ENCODE peak calls at places on chromosomes 16 and 17, in seven cellular contexts. W is HCT116, N is right atrium auricular region, E is PC-3, H is GM12878, U is neural progenitor cell, I is psoas muscle. F is an unnamed sample. For H3K36me3, the result is how much of the 10 kb centered on the place peaks cover.

GRCh38 chr17:58312824-58313223 is 15.8 kb downstream of the TSPOAP1 start:
- DNase-seq in H (no peak), W (no peak), N (no peak), E (peak), U (no peak), I (no peak), F (no peak)

GRCh38 chr16:73887895-73888294 is 408.7 kb upstream of the PSMD7 start:
- DNase-seq in E (no peak), H (no peak), N (no peak), U (no peak), W (no peak), I (no peak), F (no peak)

GRCh38 chr17:27481327-27481726 is 25.1 kb downstream of the KSR1 start:
- DNase-seq in N (no peak), U (no peak), E (no peak), I (no peak), H (no peak), W (no peak), F (no peak)

GRCh38 chr16:80577485-80578280 is 36.9 kb downstream of the DYNLRB2 start:
- DNase-seq in E (no peak), N (no peak), H (no peak), W (no peak), U (no peak), I (no peak), F (no peak)

GRCh38 chr16:28596840-28597691 is at the start of gene SULT1A2:
- DNase-seq in U (peak), H (no peak), E (no peak), I (no peak), N (no peak), W (peak), F (no peak)

GRCh38 chr16:7509919-7510705 is 177.5 kb downstream of the RBFOX1 start:
- DNase-seq in U (no peak), N (no peak), W (no peak), E (no peak), I (no peak), H (no peak), F (no peak)

GRCh38 chr17:65297916-65298315 is 160.7 kb downstream of the RGS9 start:
- DNase-seq in W (no peak), N (no peak), I (no peak), U (no peak), E (no peak), H (no peak), F (no peak)

GRCh38 chr17:64544742-64545141 is 38.0 kb downstream of the CEP95 start:
- DNase-seq in W (no peak), I (no peak), E (no peak), N (no peak), U (no peak), H (no peak), F (no peak)

GRCh38 chr17:8979715-8980114 is 14.2 kb upstream of the PIK3R5 start:
- DNase-seq in N (no peak), U (no peak), H (no peak), E (no peak), W (no peak), I (no peak), F (no peak)

GRCh38 chr17:29291163-29291752 is 2.7 kb downstream of the NUFIP2 start:
- DNase-seq in H (peak), U (peak), N (no peak), E (peak), W (peak), I (no peak), F (no peak)

GRCh38 chr17:21239680-21240374 is 13.4 kb downstream of the NATD1 start:
- DNase-seq in W (no peak), I (no peak), N (no peak), E (peak), H (no peak), U (peak), F (no peak)

GRCh38 chr17:59901604-59902003 is 8.7 kb downstream of the RPS6KB1 start:
- DNase-seq in E (no peak), W (no peak), H (no peak), U (no peak), I (no peak), N (no peak), F (no peak)

GRCh38 chr17:47335101-47335936 is 11.6 kb downstream of the EFCAB13 start:
- DNase-seq in E (no peak), I (no peak), U (no peak), W (no peak), N (no peak), H (no peak), F (no peak)

GRCh38 chr16:61083711-61084110 is 952.5 kb downstream of the CDH8 start:
- DNase-seq in U (no peak), I (no peak), E (no peak), N (no peak), H (no peak), W (no peak), F (no peak)

GRCh38 chr16:12392585-12393089 is 411.1 kb downstream of the CPPED1 start:
- DNase-seq in N (no peak), I (no peak), U (no peak), E (no peak), W (no peak), H (no peak), F (no peak)

GRCh38 chr16:53768593-53768992 is 64.6 kb downstream of the FTO start:
- DNase-seq in W (peak), I (no peak), E (peak), H (no peak), N (no peak), U (no peak), F (no peak)

GRCh38 chr16:81483970-81484595 is 39.5 kb downstream of the CMIP start:
- DNase-seq in H (no peak), U (no peak), N (no peak), I (peak), W (no peak), E (no peak), F (no peak)

GRCh38 chr17:31877341-31877740 is 18.3 kb upstream of the COPRS start:
- DNase-seq in H (no peak), I (no peak), N (no peak), W (no peak), U (no peak), E (no peak), F (no peak)

GRCh38 chr16:59543641-59544040 is 809.5 kb upstream of the GOT2 start:
- DNase-seq in W (no peak), N (no peak), U (no peak), I (no peak), H (no peak), E (peak), F (no peak)

GRCh38 chr16:16133943-16134604 is 89.2 kb downstream of the ABCC6 start:
- DNase-seq in E (no peak), I (no peak), W (no peak), H (no peak), N (no peak), U (no peak), F (no peak)

GRCh38 chr17:19306160-19307111 is 56.1 kb downstream of the B9D1 start:
- DNase-seq in N (no peak), E (no peak), U (no peak), W (no peak), I (no peak), H (peak), F (no peak)

GRCh38 chr17:11618861-11619566 is 20.7 kb downstream of the DNAH9 start:
- DNase-seq in N (no peak), I (no peak), E (peak), W (no peak), U (no peak), H (no peak), F (no peak)

GRCh38 chr17:81400154-81400938 is 5.1 kb downstream of the BAHCC1 start:
- DNase-seq in E (peak), N (no peak), I (peak), U (peak), W (no peak), H (no peak), F (no peak)

GRCh38 chr16:28873543-28874201 is 4.6 kb upstream of the ATP2A1 start:
- DNase-seq in N (no peak), E (peak), W (no peak), U (peak), H (no peak), I (peak), F (no peak)

GRCh38 chr17:57747221-57748017 is 2.3 kb upstream of the CCDC182 start:
- DNase-seq in W (peak), E (peak), I (no peak), U (peak), N (peak), H (no peak), F (peak)

GRCh38 chr17:17599965-17600364 is 8.5 kb upstream of the PEMT start:
- DNase-seq in I (no peak), N (no peak), H (no peak), U (no peak), E (no peak), W (no peak), F (no peak)

GRCh38 chr16:61820820-61821219 is 215.4 kb downstream of the CDH8 start:
- DNase-seq in U (no peak), N (no peak), H (no peak), I (no peak), W (no peak), E (peak), F (no peak)

GRCh38 chr16:20830372-20830771 is 24.0 kb downstream of the REXO5 start:
- DNase-seq in I (no peak), E (no peak), N (no peak), W (no peak), H (no peak), U (no peak), F (no peak)

GRCh38 chr17:17749921-17750320 is 68.7 kb downstream of the RAI1 start:
- DNase-seq in E (peak), H (peak), N (no peak), W (peak), U (peak), I (no peak), F (peak)

GRCh38 chr17:32746698-32747097 is 130.2 kb downstream of the MYO1D start:
- DNase-seq in H (no peak), E (peak), W (no peak), N (no peak), U (no peak), I (no peak), F (no peak)

GRCh38 chr17:28569446-28569845 is 1.9 kb downstream of the PIGS start:
- DNase-seq in I (no peak), U (no peak), N (no peak), H (no peak), E (no peak), W (no peak), F (no peak)

GRCh38 chr17:59800530-59800942 is 92.2 kb downstream of the TUBD1 start:
- DNase-seq in H (no peak), W (peak), I (no peak), U (no peak), N (no peak), E (peak), F (no peak)

GRCh38 chr17:81733507-81734404 is 21.7 kb downstream of the SLC25A10 start:
- DNase-seq in H (no peak), I (peak), W (peak), U (peak), E (peak), N (peak), F (no peak)

GRCh38 chr17:74153456-74153810 is 50.0 kb upstream of the RPL38 start:
- DNase-seq in U (no peak), W (no peak), N (no peak), H (no peak), I (no peak), E (no peak), F (no peak)

GRCh38 chr16:47004652-47005051 is 31.2 kb upstream of the DNAJA2 start:
- DNase-seq in E (no peak), U (no peak), I (no peak), N (no peak), H (no peak), W (no peak), F (no peak)

GRCh38 chr17:44383861-44384260 is 5.6 kb downstream of the ITGA2B start:
- DNase-seq in W (no peak), N (no peak), H (no peak), E (no peak), I (no peak), U (no peak), F (no peak)

DNA sequence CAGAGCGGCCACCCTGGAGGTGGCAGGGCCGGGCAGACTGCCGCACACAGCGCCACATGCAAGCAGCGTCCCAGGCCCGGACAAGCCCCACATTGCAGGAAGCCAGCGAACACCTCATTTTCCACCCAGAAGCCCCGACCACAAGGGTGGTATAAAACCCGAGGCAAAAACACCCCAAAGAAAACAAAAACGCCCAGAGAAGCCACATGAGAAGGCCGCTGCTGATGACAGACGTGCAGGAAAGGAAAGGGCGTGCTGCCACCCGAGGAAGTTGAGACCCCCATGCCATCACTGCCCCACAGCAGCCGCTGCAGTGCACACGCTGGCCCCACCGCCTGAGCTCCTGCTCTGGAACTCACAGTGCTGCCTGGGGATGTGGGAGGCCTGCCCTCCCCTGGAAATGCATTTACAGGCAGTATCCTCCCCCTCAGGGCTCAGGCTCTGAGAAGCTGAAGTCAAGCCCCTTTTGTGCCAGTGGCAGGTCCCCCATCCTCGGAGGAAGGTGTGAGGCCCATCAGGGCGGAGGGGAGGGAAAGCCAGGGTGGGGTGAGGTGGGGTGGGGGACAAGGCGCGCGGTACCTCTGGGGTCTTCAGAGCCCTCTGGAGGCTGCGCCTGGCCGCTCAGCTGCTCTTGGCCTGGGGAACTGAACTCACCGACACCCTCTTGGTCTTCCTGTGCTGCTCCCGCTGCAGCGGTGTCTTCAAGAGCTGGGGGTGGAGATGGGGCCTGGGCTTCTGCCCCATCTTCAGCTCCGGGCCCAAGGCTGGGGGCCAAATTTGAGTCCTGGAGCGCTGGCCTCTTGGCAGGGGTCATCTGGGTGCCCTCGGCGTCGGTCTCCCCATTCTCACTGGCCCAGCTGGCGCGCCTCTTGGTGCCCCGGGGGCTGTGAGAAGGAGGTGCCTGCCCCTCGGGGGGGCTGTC is 62.0 kb downstream of the IL21R start:
- DNase-seq in I (no peak), N (no peak), W (no peak), E (no peak), U (no peak), H (no peak), F (no peak)
- H3K36me3 ChIP-seq in I (under half), N (half or more), W (under half), E (under half), U (under half), H (under half), F (under half)

GRCh38 chr17:76791053-76791980 is 53.4 kb downstream of the MFSD11 start:
- DNase-seq in N (no peak), H (peak), U (no peak), W (no peak), E (peak), I (no peak), F (no peak)
- H3K4me3 ChIP-seq in N (no peak), H (no peak), U (no peak), W (peak), E (peak), I (no peak), F (no peak)

DNA sequence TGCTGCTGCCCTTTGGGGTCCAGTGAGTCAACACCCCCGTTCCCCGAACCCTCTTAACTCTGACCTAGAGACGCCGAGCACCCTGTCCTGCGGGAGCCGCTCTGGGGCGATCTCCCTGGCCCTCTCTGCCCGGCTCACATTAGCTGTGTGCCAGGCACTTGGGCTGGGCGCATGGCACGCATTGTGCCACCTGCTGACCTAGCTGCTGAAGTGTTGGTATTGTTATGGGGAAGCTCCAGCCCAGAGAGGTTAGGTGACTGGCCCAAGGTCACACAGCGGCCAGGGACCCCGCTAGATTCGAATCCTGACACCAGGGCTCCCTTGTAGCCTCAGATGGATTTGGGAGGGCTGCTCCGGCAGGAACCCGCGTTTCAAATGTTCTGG is 1.1 kb downstream of the HSD17B1 start:
- DNase-seq in I (peak), W (no peak), U (no peak), E (peak), H (no peak), N (no peak), F (no peak)
- H3K27ac ChIP-seq in I (peak), W (peak), U (no peak), E (no peak), H (peak), N (peak), F (no peak)

GRCh38 chr16:966035-966434 is 4.7 kb downstream of the LMF1 start:
- DNase-seq in I (no peak), N (no peak), H (no peak), U (no peak), E (no peak), W (no peak), F (no peak)
- H3K36me3 ChIP-seq in I (under half), N (under half), H (under half), U (under half), E (under half), W (under half), F (under half)

GRCh38 chr16:88632587-88632930 is 5.8 kb upstream of the IL17C start:
- DNase-seq in W (no peak), E (no peak), U (no peak), H (no peak), I (no peak), N (no peak), F (no peak)

GRCh38 chr16:88631920-88632586 is 6.3 kb upstream of the IL17C start:
- DNase-seq in H (no peak), E (no peak), I (no peak), W (no peak), U (no peak), N (no peak), F (no peak)

GRCh38 chr16:88634141-88634993 is 4.0 kb upstream of the IL17C start:
- DNase-seq in U (peak), W (no peak), E (no peak), H (peak), I (no peak), N (no peak), F (no peak)

GRCh38 chr16:88634994-88635670 is 3.2 kb upstream of the IL17C start:
- DNase-seq in H (no peak), U (no peak), I (no peak), E (no peak), N (no peak), W (no peak), F (no peak)

DNA sequence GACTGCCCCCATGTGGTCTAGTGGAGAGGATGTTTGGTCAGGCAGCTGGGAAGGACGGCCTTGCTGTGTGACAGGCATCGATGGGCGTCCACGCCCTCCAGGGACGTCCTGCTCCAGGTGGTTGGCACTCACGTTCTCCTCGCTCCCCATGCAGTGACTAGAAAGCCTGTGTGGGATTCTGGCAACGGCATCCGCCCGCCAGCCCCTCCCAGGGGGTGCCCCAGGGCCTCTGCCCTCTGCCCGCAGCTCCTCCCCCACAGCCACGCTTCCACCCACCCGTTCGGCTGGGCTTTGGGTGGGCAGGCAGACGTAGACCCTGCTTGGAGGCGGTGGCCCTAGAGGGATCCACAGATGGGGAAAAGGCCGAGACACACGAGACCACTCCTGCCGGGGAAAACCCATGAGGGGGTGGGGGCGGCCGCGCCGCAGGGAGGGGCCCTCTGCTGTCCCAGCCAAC is 4.7 kb upstream of the IL17C start:
- DNase-seq in H (peak), W (no peak), U (peak), E (no peak), N (no peak), I (no peak), F (no peak)
- H3K4me3 ChIP-seq in H (peak), W (no peak), U (peak), E (no peak), N (no peak), I (peak), F (peak)

DNA sequence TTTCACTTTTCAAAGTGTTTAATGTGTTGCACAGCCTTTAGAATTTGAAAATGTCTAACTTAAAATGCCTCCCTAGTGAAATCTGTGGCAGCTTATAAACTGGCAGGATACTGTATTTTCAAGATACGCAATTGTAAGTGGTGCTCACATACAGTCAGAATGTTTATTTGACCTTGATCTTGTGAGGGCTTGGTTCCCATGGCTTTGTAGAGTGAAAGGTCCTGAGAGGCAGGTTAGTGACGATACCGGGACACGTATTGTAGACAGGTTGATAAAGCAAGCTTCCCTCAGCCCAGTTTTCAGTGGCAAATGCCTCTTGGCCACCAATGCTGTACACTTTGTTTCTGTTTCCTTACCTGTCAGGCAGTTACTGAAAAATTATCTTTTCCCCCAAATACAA is 426.6 kb downstream of the MAF start:
- DNase-seq in I (no peak), H (no peak), N (no peak), E (no peak), W (no peak), U (no peak), F (no peak)
- H3K27ac ChIP-seq in I (no peak), H (no peak), N (no peak), E (no peak), W (no peak), U (no peak), F (no peak)

DNA sequence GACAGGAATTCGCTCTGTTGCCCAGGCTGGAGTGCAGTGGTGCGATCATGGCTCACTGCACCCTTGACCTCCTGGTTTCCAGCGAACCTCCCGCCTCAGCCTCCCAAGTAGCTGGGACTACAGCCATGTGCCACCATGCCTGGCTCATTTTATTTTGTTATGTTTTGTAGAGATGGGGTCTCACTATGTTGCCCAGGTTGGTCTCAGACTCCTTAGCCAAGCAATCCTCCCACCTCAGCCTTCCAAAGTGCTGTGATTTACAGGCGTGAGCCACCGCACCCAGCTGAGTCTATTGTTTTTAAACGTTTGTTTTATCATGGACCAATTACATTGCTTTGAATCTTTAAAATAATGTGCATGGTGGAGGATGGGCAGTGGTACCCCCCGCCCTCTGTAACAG is 28.9 kb downstream of the COTL1 start:
- DNase-seq in H (no peak), W (no peak), U (no peak), I (peak), N (no peak), E (no peak), F (no peak)
- H3K36me3 ChIP-seq in H (under half), W (under half), U (under half), I (under half), N (under half), E (under half), F (under half)

GRCh38 chr17:39782980-39783379 is 45.2 kb downstream of the GRB7 start:
- DNase-seq in E (no peak), U (no peak), N (no peak), H (no peak), W (no peak), I (no peak), F (no peak)
- H3K4me3 ChIP-seq in E (no peak), U (no peak), N (no peak), H (no peak), W (no peak), I (no peak), F (no peak)

F was measured in iPS DF 6.9.